ENCODE peak calls at places on chromosomes 16 and 17, in five cellular contexts. P is activated naive CD4-positive, alpha-beta T cell; Z is RPMI7951; V is stimulated activated naive CD4-positive, alpha-beta T cell; W is AG04449. K is an unnamed sample.
A peak's percentile ranks its signal among the peaks of the same experiment; 100 is the strongest.

GRCh38 chr17:12790806-12791148 is 1.5 kb downstream of the ARHGAP44 start:
- DNase-seq in V (no peak), P (no peak), W (no peak), Z (no peak), K (no peak)

GRCh38 chr16:30510392-30510938 is 15.9 kb downstream of the ZNF768 start:
- DNase-seq in V (no peak), Z (no peak), P (no peak), W (no peak), K (no peak)

GRCh38 chr16:69012906-69013305 is 92.5 kb upstream of the HAS3 start:
- DNase-seq in V (no peak), P (no peak), Z (no peak), W (no peak), K (no peak)

GRCh38 chr16:56354746-56355145 is 70.6 kb downstream of the AMFR start:
- DNase-seq in V (no peak), W (no peak), P (no peak), Z (no peak), K (no peak)

GRCh38 chr17:48605409-48605864 is 651 bp upstream of the HOXB6 start:
- DNase-seq in P (no peak), W (no peak), Z (no peak), V (no peak), K (no peak)

GRCh38 chr17:5883775-5884665 is 186.2 kb upstream of the WSCD1 start:
- DNase-seq in P (no peak), W (no peak), Z (no peak), V (no peak), K (no peak)

GRCh38 chr17:2936771-2937321 is 126.6 kb downstream of the OR1D5 start:
- DNase-seq in V (no peak), P (no peak), Z (no peak), W (no peak), K (no peak)

GRCh38 chr16:69839798-69840409 is 77.8 kb downstream of the WWP2 start:
- DNase-seq in P (no peak), V (no peak), W (no peak), Z (peak; percentile 18), K (no peak)

GRCh38 chr16:75420987-75421819 is 12.1 kb downstream of the CFDP1 start:
- DNase-seq in Z (peak; percentile 24), W (no peak), V (peak; percentile 10), P (peak; percentile 6), K (peak; percentile 3)